ENCODE peak calls at places on chromosomes 3 and 15, in nine cellular contexts. S is tibial artery, K is right atrium auricular region, I is progenitor cell of endocrine pancreas, Z is A549, P is body of pancreas, O is Calu3, X is dorsolateral prefrontal cortex, D is breast epithelium. Q is an unnamed sample.

GRCh38 chr3:151777880-151778279 is 36.0 kb upstream of the AADAC start:
- DNase-seq in S (no peak), K (no peak), I (no peak), Z (no peak), P (no peak), O (no peak), X (no peak), D (no peak), Q (no peak)

GRCh38 chr3:49805367-49805782 is 2.3 kb downstream of the INKA1 start:
- DNase-seq in S (peak; percentile 98), K (peak; percentile 88), I (no peak), Z (no peak), P (peak; percentile 83), O (no peak), X (peak; percentile 83), D (peak; percentile 66), Q (no peak)

GRCh38 chr15:74917676-74918075 is 11.0 kb upstream of the FAM219B start:
- DNase-seq in S (no peak), K (no peak), I (no peak), Z (no peak), P (no peak), O (no peak), X (no peak), D (no peak), Q (no peak)

GRCh38 chr3:11186318-11186692 is 32.0 kb downstream of the HRH1 start:
- DNase-seq in S (no peak), K (no peak), I (no peak), Z (no peak), P (no peak), O (no peak), X (no peak), D (no peak), Q (no peak)

GRCh38 chr3:41265823-41266273 is 66.5 kb downstream of the CTNNB1 start:
- DNase-seq in S (no peak), K (no peak), I (no peak), Z (no peak), P (no peak), O (no peak), X (no peak), D (no peak), Q (no peak)

GRCh38 chr3:112132975-112133448 is at the start of gene GCSAM:
- DNase-seq in S (peak; percentile 68), K (no peak), I (no peak), Z (no peak), P (no peak), O (no peak), X (no peak), D (peak; percentile 51), Q (peak; percentile 69)

GRCh38 chr3:9225268-9225667 is 24.2 kb downstream of the SRGAP3 start:
- DNase-seq in S (no peak), K (no peak), I (no peak), Z (no peak), P (no peak), O (no peak), X (no peak), D (no peak), Q (no peak)

GRCh38 chr3:117144832-117145231 is 435.3 kb downstream of the TUSC7 start:
- DNase-seq in S (no peak), K (no peak), I (no peak), Z (no peak), P (no peak), O (no peak), X (no peak), D (no peak), Q (no peak)

GRCh38 chr15:41597787-41598186 is 38.8 kb downstream of the TYRO3 start:
- DNase-seq in S (no peak), K (no peak), I (no peak), Z (no peak), P (no peak), O (no peak), X (peak; percentile 52), D (no peak), Q (no peak)

GRCh38 chr3:98733055-98733777 is 29.9 kb upstream of the ST3GAL6 start:
- DNase-seq in S (peak; percentile 64), K (no peak), I (no peak), Z (peak; percentile 44), P (peak; percentile 18), O (peak; percentile 35), X (peak; percentile 45), D (no peak), Q (peak; percentile 46)

GRCh38 chr3:143170676-143171075 is 51.1 kb downstream of the CHST2 start:
- DNase-seq in S (no peak), K (no peak), I (no peak), Z (no peak), P (no peak), O (no peak), X (no peak), D (no peak), Q (no peak)

GRCh38 chr15:33735637-33736247 is 232.6 kb upstream of the CHRM5 start:
- DNase-seq in S (no peak), K (no peak), I (peak; percentile 18), Z (peak; percentile 46), P (no peak), O (no peak), X (no peak), D (no peak), Q (no peak)

GRCh38 chr3:49351521-49352011 is 6.6 kb downstream of the GPX1 start:
- DNase-seq in S (no peak), K (no peak), I (no peak), Z (no peak), P (no peak), O (peak; percentile 30), X (no peak), D (no peak), Q (peak; percentile 52)

GRCh38 chr15:91228890-91229289 is 128.8 kb downstream of the SV2B start:
- DNase-seq in S (no peak), K (no peak), I (no peak), Z (no peak), P (no peak), O (no peak), X (no peak), D (no peak), Q (no peak)

DNA sequence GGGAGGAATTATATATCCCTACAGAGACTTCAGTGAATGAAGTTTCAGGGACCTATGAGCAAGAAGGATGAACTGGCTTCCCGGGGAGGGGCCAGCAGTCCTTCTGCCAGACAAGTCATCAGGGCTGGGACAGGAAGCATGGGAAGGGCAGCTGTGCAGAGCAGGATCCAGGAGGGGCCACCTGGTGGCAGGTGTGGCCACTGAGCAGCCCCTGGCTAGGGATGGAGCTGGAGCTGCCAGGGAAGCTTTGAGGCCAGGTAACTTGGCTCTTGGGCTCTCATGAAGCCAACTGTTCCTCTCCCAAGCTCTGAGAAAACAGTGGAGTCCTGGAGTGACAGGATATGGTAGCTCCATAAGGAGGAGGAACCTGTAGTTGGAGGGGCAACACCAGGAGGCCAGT is 132.6 kb downstream of the APBA2 start:
- DNase-seq in S (no peak), K (no peak), I (no peak), Z (no peak), P (no peak), O (no peak), X (peak; percentile 38), D (no peak), Q (no peak)
- TF ChIP-seq CTCF in S (no peak), K (no peak), I (peak; percentile 49), Z (no peak), P (peak; percentile 11), O (no peak), X (no peak), D (no peak), Q (no peak)

DNA sequence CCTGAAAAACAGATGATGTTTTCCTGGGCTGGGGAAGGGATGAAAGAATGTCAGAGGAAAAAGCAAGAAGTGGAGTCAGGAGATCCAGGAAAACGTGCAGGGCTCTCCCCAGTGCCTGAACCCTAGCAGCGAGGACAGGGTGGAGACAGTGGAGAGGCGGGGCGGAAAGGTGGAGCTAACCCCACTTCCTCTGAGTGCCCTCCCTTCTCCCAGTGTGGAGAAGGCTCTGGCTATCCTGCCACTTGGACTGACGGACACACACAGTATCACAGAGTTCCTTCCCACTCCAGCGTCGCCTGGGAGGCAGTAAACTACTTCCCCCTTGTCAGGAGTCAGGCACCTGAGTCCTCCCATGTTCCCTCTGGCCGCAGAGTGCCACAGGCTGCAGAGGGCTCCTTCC is 125.3 kb upstream of the CHRNA7 start:
- DNase-seq in S (no peak), K (no peak), I (no peak), Z (no peak), P (no peak), O (no peak), X (no peak), D (no peak), Q (no peak)
- TF ChIP-seq CTCF in S (no peak), K (no peak), I (no peak), Z (no peak), P (no peak), O (no peak), X (no peak), D (no peak), Q (no peak)

GRCh38 chr3:121111914-121112612 is 204.1 kb downstream of the STXBP5L start:
- DNase-seq in S (no peak), K (no peak), I (no peak), Z (no peak), P (no peak), O (no peak), X (peak; percentile 24), D (no peak), Q (no peak)
- TF ChIP-seq CTCF in S (no peak), K (no peak), I (no peak), Z (no peak), P (no peak), O (no peak), X (no peak), D (no peak), Q (no peak)

DNA sequence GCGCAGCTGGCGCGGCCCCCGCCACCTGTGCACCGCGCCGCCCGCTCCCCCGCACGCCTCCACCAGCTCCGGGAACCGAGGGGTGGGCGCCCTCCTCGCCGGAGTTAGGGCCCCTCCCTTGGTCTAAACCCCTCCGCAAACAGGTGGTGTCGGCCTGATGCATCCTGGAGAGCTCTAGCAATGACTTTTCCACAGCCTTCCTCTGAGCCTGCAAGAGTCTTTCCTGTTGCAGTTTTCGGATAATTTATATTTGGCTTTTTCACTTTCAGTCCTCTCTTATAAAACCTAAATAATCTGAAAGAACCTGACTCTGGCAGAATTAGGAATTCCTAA is 334 bp upstream of the IGSF11 start:
- DNase-seq in S (no peak), K (no peak), I (no peak), Z (no peak), P (no peak), O (no peak), X (no peak), D (no peak), Q (no peak)
- TF ChIP-seq CTCF in S (no peak), K (no peak), I (no peak), Z (no peak), P (no peak), O (peak; percentile 58), X (peak; percentile 3), D (no peak), Q (peak; percentile 15)

GRCh38 chr15:52220251-52220650 is 29.1 kb upstream of the GNB5 start:
- DNase-seq in S (no peak), K (no peak), I (no peak), Z (no peak), P (no peak), O (no peak), X (no peak), D (no peak), Q (no peak)
- TF ChIP-seq CTCF in S (no peak), K (no peak), I (no peak), Z (no peak), P (no peak), O (no peak), X (no peak), D (no peak), Q (no peak)